ENCODE peak calls at places on chromosomes 13 and 19, in four cellular contexts. T, O, D and R are unnamed samples.

GRCh38 chr19:58572026-58572817 is 913 bp downstream of the MZF1 start:
- DNase-seq in T (peak; percentile 21), O (no peak), D (no peak), R (no peak)

GRCh38 chr19:41999071-41999877 is 5.2 kb upstream of the ATP1A3 start:
- DNase-seq in T (no peak), O (no peak), D (peak; percentile 22), R (no peak)

GRCh38 chr13:73844986-73845385 is 289.2 kb downstream of the KLF12 start:
- DNase-seq in T (no peak), O (no peak), D (no peak), R (no peak)

GRCh38 chr19:46351241-46352041 is 4.6 kb downstream of the PPP5C start:
- DNase-seq in T (no peak), O (peak; percentile 57), D (peak; percentile 57), R (no peak)

GRCh38 chr13:100266026-100266425 is 177.1 kb downstream of the PCCA start:
- DNase-seq in T (no peak), O (no peak), D (no peak), R (no peak)

GRCh38 chr13:62033932-62034331 is 618.3 kb upstream of the PCDH20 start:
- DNase-seq in T (no peak), O (no peak), D (no peak), R (no peak)

GRCh38 chr19:38702278-38702677 is 42.0 kb downstream of the CAPN12 start:
- DNase-seq in T (no peak), O (no peak), D (no peak), R (no peak)

GRCh38 chr19:1861599-1862031 is 1.8 kb downstream of the KLF16 start:
- DNase-seq in T (no peak), O (no peak), D (no peak), R (no peak)

GRCh38 chr13:103852036-103852435 is 785.8 kb upstream of the SLC10A2 start:
- DNase-seq in T (no peak), O (no peak), D (no peak), R (no peak)

GRCh38 chr13:101144808-101145419 is 271.4 kb downstream of the NALCN start:
- DNase-seq in T (no peak), O (peak; percentile 10), D (peak; percentile 28), R (peak; percentile 29)

GRCh38 chr13:22198656-22199217 is 527.9 kb downstream of the FGF9 start:
- DNase-seq in T (no peak), O (peak; percentile 24), D (no peak), R (no peak)

GRCh38 chr13:99982021-99982740 is 597 bp downstream of the ZIC2 start:
- DNase-seq in T (no peak), O (no peak), D (no peak), R (no peak)

GRCh38 chr13:74201530-74201929 is 67.3 kb upstream of the KLF12 start:
- DNase-seq in T (no peak), O (no peak), D (no peak), R (no peak)

GRCh38 chr13:81686877-81687276 is 1346.0 kb upstream of the SPRY2 start:
- DNase-seq in T (no peak), O (no peak), D (no peak), R (no peak)

GRCh38 chr13:43319617-43320444 is 296.4 kb downstream of the DNAJC15 start:
- DNase-seq in T (no peak), O (no peak), D (no peak), R (no peak)

GRCh38 chr19:28884786-28885476 is 328.0 kb downstream of the UQCRFS1 start:
- DNase-seq in T (no peak), O (no peak), D (no peak), R (no peak)

GRCh38 chr13:50387124-50387581 is 371.9 kb downstream of the KCNRG start:
- DNase-seq in T (no peak), O (peak; percentile 57), D (peak; percentile 57), R (peak; percentile 38)

GRCh38 chr13:43804461-43805070 is 17.8 kb upstream of the ENOX1 start:
- DNase-seq in T (no peak), O (peak; percentile 29), D (no peak), R (peak; percentile 42)

GRCh38 chr13:114339779-114340534 is 25.7 kb downstream of the CHAMP1 start:
- DNase-seq in T (no peak), O (peak; percentile 74), D (peak; percentile 70), R (no peak)

GRCh38 chr13:95957331-95957730 is 95.9 kb downstream of the UGGT2 start:
- DNase-seq in T (no peak), O (no peak), D (no peak), R (no peak)

GRCh38 chr13:113839536-113840204 is 24.2 kb downstream of the GAS6 start:
- DNase-seq in T (no peak), O (peak; percentile 74), D (no peak), R (no peak)

GRCh38 chr13:33775339-33776108 is 42.4 kb upstream of the RFC3 start:
- DNase-seq in T (no peak), O (peak; percentile 20), D (no peak), R (no peak)

GRCh38 chr13:49976314-49977258 is 20.3 kb upstream of the TRIM13 start:
- DNase-seq in T (peak; percentile 68), O (peak; percentile 75), D (peak; percentile 83), R (peak; percentile 67)

GRCh38 chr19:20558011-20558410 is 7.6 kb downstream of the ZNF737 start:
- DNase-seq in T (no peak), O (peak; percentile 26), D (peak; percentile 22), R (no peak)
- TF ChIP-seq CTCF in T (no peak), O (no peak), D (no peak), R (no peak)

GRCh38 chr13:94947965-94948371 is 235.6 kb upstream of the SOX21 start:
- DNase-seq in T (no peak), O (no peak), D (no peak), R (no peak)

GRCh38 chr13:94947392-94947791 is 235.0 kb upstream of the SOX21 start:
- DNase-seq in T (no peak), O (no peak), D (no peak), R (no peak)

GRCh38 chr13:94952787-94953186 is 240.4 kb upstream of the SOX21 start:
- DNase-seq in T (no peak), O (no peak), D (no peak), R (no peak)

DNA sequence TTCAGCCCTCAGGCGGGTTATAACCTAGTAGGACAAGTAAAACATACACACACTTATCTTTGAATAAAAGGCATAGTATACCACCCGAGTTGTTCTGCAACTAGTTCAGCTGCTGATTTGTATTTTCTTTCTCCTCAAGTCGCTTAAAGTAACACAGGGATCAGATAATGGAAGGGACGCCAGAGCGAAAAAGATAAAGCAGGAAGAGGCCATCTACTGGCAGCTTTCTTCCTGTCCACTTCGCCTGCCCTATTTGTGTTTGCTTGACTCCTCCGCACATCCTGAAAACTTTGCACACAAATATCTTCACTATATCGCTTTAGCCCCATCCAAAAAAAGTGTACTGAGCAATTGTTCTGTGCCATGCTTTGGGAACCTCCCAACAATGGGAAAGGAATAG is 238.0 kb upstream of the SOX21 start:
- DNase-seq in T (no peak), O (no peak), D (no peak), R (no peak)
- TF ChIP-seq CTCF in T (no peak), O (no peak), D (no peak), R (no peak)

GRCh38 chr19:48896191-48896720 is 2.3 kb downstream of the TULP2 start:
- DNase-seq in T (no peak), O (peak; percentile 68), D (peak; percentile 86), R (peak; percentile 79)

GRCh38 chr19:48895226-48895625 is 3.3 kb downstream of the TULP2 start:
- DNase-seq in T (no peak), O (no peak), D (no peak), R (no peak)

GRCh38 chr19:48897181-48897580 is 1.4 kb downstream of the TULP2 start:
- DNase-seq in T (no peak), O (no peak), D (no peak), R (no peak)

GRCh38 chr19:48900477-48901452 is 653 bp downstream of the NUCB1 start:
- DNase-seq in T (no peak), O (no peak), D (peak; percentile 45), R (peak; percentile 48)

GRCh38 chr19:48899781-48900476 is at the start of gene NUCB1:
- DNase-seq in T (peak; percentile 98), O (peak; percentile 99), D (peak; percentile 100), R (peak; percentile 97)
- TF ChIP-seq CTCF in T (no peak), O (no peak), D (no peak), R (no peak)

GRCh38 chr13:98769736-98770135 is 17.3 kb upstream of the SLC15A1 start:
- DNase-seq in T (no peak), O (no peak), D (no peak), R (no peak)
- TF ChIP-seq CTCF in T (no peak), O (no peak), D (no peak), R (no peak)

DNA sequence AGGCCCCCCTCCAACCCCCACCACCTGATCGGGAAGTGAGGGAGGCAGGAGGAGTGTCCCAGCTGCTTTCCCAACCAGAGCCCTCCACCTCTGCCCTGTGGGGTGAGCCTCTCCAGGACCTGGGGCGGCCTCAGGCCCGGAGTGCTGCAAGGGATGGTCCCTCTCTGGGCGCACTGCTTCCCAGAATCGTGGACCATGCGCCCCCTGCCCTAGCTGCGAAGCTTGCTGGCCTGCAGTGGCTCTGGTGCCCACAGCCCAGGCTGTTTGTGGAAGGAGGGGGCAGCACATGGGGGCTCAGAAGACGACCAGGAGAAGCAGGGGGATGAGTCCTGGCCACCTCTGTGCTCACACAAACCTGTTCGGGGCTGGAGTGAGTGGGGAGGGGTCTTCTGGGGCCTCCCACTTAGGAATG is 33.6 kb downstream of the CEBPG start:
- DNase-seq in T (no peak), O (no peak), D (no peak), R (no peak)
- TF ChIP-seq CTCF in T (no peak), O (peak; percentile 3), D (no peak), R (no peak)

GRCh38 chr13:36817996-36818395 is 1.0 kb upstream of the RFXAP start:
- DNase-seq in T (no peak), O (no peak), D (no peak), R (no peak)
- TF ChIP-seq CTCF in T (no peak), O (no peak), D (no peak), R (no peak)

GRCh38 chr19:4343056-4343844 is at the start of gene MPND:
- DNase-seq in T (peak; percentile 84), O (peak; percentile 91), D (peak; percentile 95), R (peak; percentile 96)
- TF ChIP-seq CTCF in T (no peak), O (no peak), D (peak; percentile 27), R (no peak)

GRCh38 chr13:40780822-40781401 is 8.5 kb upstream of the SLC25A15 start:
- DNase-seq in T (no peak), O (no peak), D (no peak), R (no peak)
- TF ChIP-seq CTCF in T (no peak), O (no peak), D (no peak), R (no peak)